ENCODE peak calls at places on chromosome 13, in five cellular contexts. One of them, this sample, is unnamed.

GRCh38 chr13:44578064-44578394 is 1.9 kb upstream of the TSC22D1 start:
- DNase-seq in NCI-H774: peak; percentile 29
- DNase-seq in AG08396: no peak
- DNase-seq in EL: no peak
- DNase-seq in fibroblast of the conjunctiva: peak; percentile 37
- DNase-seq in this sample: peak; percentile 33

GRCh38 chr13:100532090-100532766 is 56.4 kb downstream of the GGACT start:
- DNase-seq in NCI-H774: no peak
- DNase-seq in fibroblast of the conjunctiva: no peak
- DNase-seq in AG08396: no peak
- DNase-seq in EL: no peak
- DNase-seq in this sample: no peak

GRCh38 chr13:100584901-100585300 is 3.7 kb downstream of the GGACT start:
- DNase-seq in NCI-H774: no peak
- DNase-seq in fibroblast of the conjunctiva: no peak
- DNase-seq in EL: no peak
- DNase-seq in AG08396: no peak
- DNase-seq in this sample: no peak

GRCh38 chr13:61670384-61671161 is 254.9 kb upstream of the PCDH20 start:
- DNase-seq in NCI-H774: no peak
- DNase-seq in fibroblast of the conjunctiva: no peak
- DNase-seq in EL: no peak
- DNase-seq in AG08396: no peak
- DNase-seq in this sample: no peak

GRCh38 chr13:96075953-96076543 is 13.9 kb upstream of the HS6ST3 start:
- DNase-seq in fibroblast of the conjunctiva: no peak
- DNase-seq in EL: peak; percentile 12
- DNase-seq in AG08396: peak; percentile 24
- DNase-seq in NCI-H774: no peak
- DNase-seq in this sample: no peak

GRCh38 chr13:29917573-29918091 is 67.2 kb upstream of the UBL3 start:
- DNase-seq in AG08396: no peak
- DNase-seq in EL: no peak
- DNase-seq in fibroblast of the conjunctiva: no peak
- DNase-seq in NCI-H774: no peak
- DNase-seq in this sample: no peak

GRCh38 chr13:106630650-106631049 is 62.7 kb upstream of the ARGLU1 start:
- DNase-seq in fibroblast of the conjunctiva: no peak
- DNase-seq in AG08396: no peak
- DNase-seq in EL: no peak
- DNase-seq in NCI-H774: no peak
- DNase-seq in this sample: no peak

GRCh38 chr13:114076329-114076761 is 56.1 kb downstream of the RASA3 start:
- DNase-seq in AG08396: no peak
- DNase-seq in NCI-H774: no peak
- DNase-seq in fibroblast of the conjunctiva: no peak
- DNase-seq in EL: no peak
- DNase-seq in this sample: no peak

GRCh38 chr13:44280461-44280860 is 93.2 kb upstream of the SERP2 start:
- DNase-seq in EL: peak; percentile 65
- DNase-seq in NCI-H774: no peak
- DNase-seq in fibroblast of the conjunctiva: no peak
- DNase-seq in AG08396: no peak
- DNase-seq in this sample: no peak

GRCh38 chr13:100673376-100673830 is 1.2 kb downstream of the TMTC4 start:
- DNase-seq in EL: no peak
- DNase-seq in AG08396: no peak
- DNase-seq in NCI-H774: no peak
- DNase-seq in fibroblast of the conjunctiva: no peak
- DNase-seq in this sample: no peak

GRCh38 chr13:33723772-33724435 is 94.0 kb upstream of the RFC3 start:
- DNase-seq in EL: peak; percentile 83
- DNase-seq in NCI-H774: peak; percentile 76
- DNase-seq in AG08396: peak; percentile 76
- DNase-seq in fibroblast of the conjunctiva: peak; percentile 78
- DNase-seq in this sample: peak; percentile 66

GRCh38 chr13:111897178-111897845 is 169.6 kb upstream of the SOX1 start:
- DNase-seq in AG08396: no peak
- DNase-seq in fibroblast of the conjunctiva: no peak
- DNase-seq in EL: no peak
- DNase-seq in NCI-H774: no peak
- DNase-seq in this sample: no peak

GRCh38 chr13:109389456-109389855 is 396.9 kb downstream of the IRS2 start:
- DNase-seq in EL: peak; percentile 41
- DNase-seq in AG08396: no peak
- DNase-seq in NCI-H774: no peak
- DNase-seq in fibroblast of the conjunctiva: no peak
- DNase-seq in this sample: no peak

GRCh38 chr13:85074543-85075313 is 724.5 kb downstream of the SLITRK6 start:
- DNase-seq in fibroblast of the conjunctiva: no peak
- DNase-seq in AG08396: no peak
- DNase-seq in EL: no peak
- DNase-seq in NCI-H774: no peak
- DNase-seq in this sample: no peak

GRCh38 chr13:85286081-85286480 is 513.1 kb downstream of the SLITRK6 start:
- DNase-seq in EL: peak; percentile 14
- DNase-seq in fibroblast of the conjunctiva: no peak
- DNase-seq in AG08396: peak; percentile 2
- DNase-seq in NCI-H774: no peak
- DNase-seq in this sample: no peak

GRCh38 chr13:41458939-41459753 is 1.8 kb downstream of the RGCC start:
- DNase-seq in fibroblast of the conjunctiva: no peak
- DNase-seq in NCI-H774: no peak
- DNase-seq in AG08396: peak; percentile 70
- DNase-seq in EL: peak; percentile 50
- DNase-seq in this sample: no peak

GRCh38 chr13:97809576-97809975 is 143.9 kb upstream of the IPO5 start:
- DNase-seq in AG08396: no peak
- DNase-seq in NCI-H774: no peak
- DNase-seq in EL: no peak
- DNase-seq in fibroblast of the conjunctiva: no peak
- DNase-seq in this sample: no peak

GRCh38 chr13:83716121-83716520 is 166.2 kb downstream of the SLITRK1 start:
- DNase-seq in EL: peak; percentile 4
- DNase-seq in AG08396: no peak
- DNase-seq in NCI-H774: no peak
- DNase-seq in fibroblast of the conjunctiva: no peak
- DNase-seq in this sample: no peak

GRCh38 chr13:31048521-31048920 is 113.2 kb downstream of the HSPH1 start:
- DNase-seq in fibroblast of the conjunctiva: no peak
- DNase-seq in AG08396: no peak
- DNase-seq in EL: peak; percentile 49
- DNase-seq in NCI-H774: no peak
- DNase-seq in this sample: no peak

GRCh38 chr13:49098198-49098597 is 121.9 kb upstream of the MLNR start:
- DNase-seq in EL: peak; percentile 93
- DNase-seq in AG08396: peak; percentile 20
- DNase-seq in NCI-H774: no peak
- DNase-seq in fibroblast of the conjunctiva: peak; percentile 57
- DNase-seq in this sample: peak; percentile 83

GRCh38 chr13:40376867-40377266 is 289.6 kb downstream of the FOXO1 start:
- DNase-seq in NCI-H774: no peak
- DNase-seq in AG08396: no peak
- DNase-seq in EL: no peak
- DNase-seq in fibroblast of the conjunctiva: no peak
- DNase-seq in this sample: no peak

GRCh38 chr13:95191821-95192220 is 109.4 kb downstream of the ABCC4 start:
- DNase-seq in fibroblast of the conjunctiva: peak; percentile 71
- DNase-seq in AG08396: peak; percentile 78
- DNase-seq in EL: peak; percentile 70
- DNase-seq in NCI-H774: no peak
- DNase-seq in this sample: peak; percentile 31

GRCh38 chr13:37505531-37505930 is 93.0 kb downstream of the POSTN start:
- DNase-seq in AG08396: no peak
- DNase-seq in EL: no peak
- DNase-seq in fibroblast of the conjunctiva: no peak
- DNase-seq in NCI-H774: no peak
- DNase-seq in this sample: no peak

GRCh38 chr13:33026489-33027152 is 10.4 kb downstream of the KL start:
- DNase-seq in NCI-H774: no peak
- DNase-seq in AG08396: no peak
- DNase-seq in fibroblast of the conjunctiva: no peak
- DNase-seq in EL: no peak
- DNase-seq in this sample: no peak

GRCh38 chr13:87666826-87667225 is 4.3 kb upstream of the SLITRK5 start:
- DNase-seq in EL: no peak
- DNase-seq in NCI-H774: no peak
- DNase-seq in fibroblast of the conjunctiva: no peak
- DNase-seq in AG08396: no peak
- DNase-seq in this sample: no peak

GRCh38 chr13:20991741-20992520 is 69.5 kb downstream of the LATS2 start:
- DNase-seq in EL: no peak
- DNase-seq in NCI-H774: no peak
- DNase-seq in AG08396: no peak
- DNase-seq in fibroblast of the conjunctiva: no peak
- DNase-seq in this sample: no peak

GRCh38 chr13:26718872-26719271 is 41.7 kb downstream of the GPR12 start:
- DNase-seq in fibroblast of the conjunctiva: no peak
- DNase-seq in EL: no peak
- DNase-seq in AG08396: no peak
- DNase-seq in NCI-H774: no peak
- DNase-seq in this sample: no peak

GRCh38 chr13:77623797-77624196 is 73.7 kb upstream of the SLAIN1 start:
- DNase-seq in AG08396: no peak
- DNase-seq in fibroblast of the conjunctiva: no peak
- DNase-seq in NCI-H774: no peak
- DNase-seq in EL: no peak
- DNase-seq in this sample: no peak

GRCh38 chr13:97535619-97536018 is 101.7 kb downstream of the RAP2A start:
- DNase-seq in NCI-H774: no peak
- DNase-seq in fibroblast of the conjunctiva: peak; percentile 4
- DNase-seq in EL: peak; percentile 30
- DNase-seq in AG08396: peak; percentile 38
- DNase-seq in this sample: no peak

GRCh38 chr13:113153810-113154748 is 4.4 kb upstream of the PROZ start:
- DNase-seq in EL: peak; percentile 67
- DNase-seq in AG08396: peak; percentile 92
- DNase-seq in NCI-H774: peak; percentile 88
- DNase-seq in fibroblast of the conjunctiva: peak; percentile 33
- DNase-seq in this sample: no peak

GRCh38 chr13:97257800-97258799 is 36.0 kb downstream of the MBNL2 start:
- DNase-seq in AG08396: peak; percentile 55
- DNase-seq in fibroblast of the conjunctiva: peak; percentile 68
- DNase-seq in EL: peak; percentile 89
- DNase-seq in NCI-H774: no peak
- DNase-seq in this sample: peak; percentile 54

GRCh38 chr13:54852831-54853230 is 1824.2 kb downstream of the OLFM4 start:
- DNase-seq in AG08396: no peak
- DNase-seq in EL: no peak
- DNase-seq in NCI-H774: no peak
- DNase-seq in fibroblast of the conjunctiva: no peak
- DNase-seq in this sample: no peak

GRCh38 chr13:91668844-91669495 is 270.5 kb downstream of the GPC5 start:
- DNase-seq in fibroblast of the conjunctiva: no peak
- DNase-seq in AG08396: no peak
- DNase-seq in EL: no peak
- DNase-seq in NCI-H774: no peak
- DNase-seq in this sample: no peak

GRCh38 chr13:102868366-102868936 is 22.6 kb downstream of the ERCC5 start:
- DNase-seq in AG08396: no peak
- DNase-seq in NCI-H774: no peak
- DNase-seq in EL: peak; percentile 10
- DNase-seq in fibroblast of the conjunctiva: no peak
- DNase-seq in this sample: no peak

GRCh38 chr13:21075303-21076264 is 14.2 kb upstream of the LATS2 start:
- DNase-seq in NCI-H774: no peak
- DNase-seq in EL: no peak
- DNase-seq in fibroblast of the conjunctiva: no peak
- DNase-seq in AG08396: no peak
- DNase-seq in this sample: no peak

GRCh38 chr13:102903659-102904407 is 58.0 kb downstream of the ERCC5 start:
- DNase-seq in fibroblast of the conjunctiva: peak; percentile 12
- DNase-seq in EL: peak; percentile 6
- DNase-seq in NCI-H774: no peak
- DNase-seq in AG08396: peak; percentile 15
- DNase-seq in this sample: no peak

GRCh38 chr13:100788540-100788939 is 113.9 kb upstream of the TMTC4 start:
- DNase-seq in fibroblast of the conjunctiva: no peak
- DNase-seq in AG08396: no peak
- DNase-seq in EL: no peak
- DNase-seq in NCI-H774: no peak
- DNase-seq in this sample: no peak

This sample was measured in HFF-Myc.